ENCODE peak calls at places on chromosome 21, in six cellular contexts. S is stimulated activated CD8-positive, alpha-beta memory T cell treated with anti-CD3 and anti-CD28 coated beads, Interleukin-7, amount 100 ng/mL, for 1 hour; A is osteocyte; L is EL; C is pulmonary artery endothelial cell; H is colonic mucosa. E is an unnamed sample.

GRCh38 chr21:21163904-21164303 is 165.7 kb downstream of the NCAM2 start:
- DNase-seq in L (peak), H (peak), C (peak), S (no peak), A (no peak), E (peak)

GRCh38 chr21:14581902-14582457 is 35.9 kb upstream of the SAMSN1 start:
- DNase-seq in H (no peak), C (no peak), L (no peak), A (no peak), S (no peak), E (no peak)

GRCh38 chr21:29224006-29224405 is 74.7 kb upstream of the BACH1 start:
- DNase-seq in C (no peak), H (no peak), L (no peak), S (no peak), A (no peak), E (no peak)

GRCh38 chr21:15669247-15669646 is 60.5 kb upstream of the USP25 start:
- DNase-seq in C (no peak), A (no peak), L (peak), S (no peak), H (no peak), E (no peak)

GRCh38 chr21:41411449-41412089 is 14.5 kb upstream of the MX1 start:
- DNase-seq in L (peak), A (no peak), H (peak), C (no peak), S (peak), E (no peak)

GRCh38 chr21:44762221-44763049 is 39.2 kb downstream of the UBE2G2 start:
- DNase-seq in L (no peak), A (peak), H (no peak), S (no peak), C (no peak), E (no peak)

GRCh38 chr21:33655591-33656221 is 13.4 kb downstream of the ITSN1 start:
- DNase-seq in L (peak), A (no peak), S (no peak), H (peak), C (peak), E (peak)

GRCh38 chr21:41948404-41948895 is 5.4 kb downstream of the C2CD2 start:
- DNase-seq in A (no peak), L (no peak), C (no peak), H (no peak), S (no peak), E (no peak)

GRCh38 chr21:33299181-33299752 is 25.5 kb upstream of the IFNAR1 start:
- DNase-seq in H (peak), L (no peak), C (no peak), A (no peak), S (no peak), E (no peak)

GRCh38 chr21:44709426-44710293 is 1.7 kb downstream of the TSPEAR start:
- DNase-seq in S (no peak), A (peak), C (no peak), H (peak), L (peak), E (no peak)

GRCh38 chr21:16455978-16456377 is 726.2 kb downstream of the USP25 start:
- DNase-seq in A (no peak), S (no peak), L (no peak), H (no peak), C (no peak), E (peak)

GRCh38 chr21:44263221-44263671 is 1.5 kb upstream of the DNMT3L start:
- DNase-seq in L (no peak), S (no peak), A (no peak), H (no peak), C (no peak), E (no peak)

GRCh38 chr21:44816761-44817505 is 929 bp downstream of the SUMO3 start:
- DNase-seq in H (peak), A (no peak), S (no peak), C (no peak), L (no peak), E (no peak)

GRCh38 chr21:26781331-26781730 is 63.9 kb downstream of the ADAMTS1 start:
- DNase-seq in A (no peak), S (no peak), L (no peak), C (no peak), H (no peak), E (no peak)

GRCh38 chr21:44279621-44280260 is 5.9 kb upstream of the AIRE start:
- DNase-seq in H (no peak), L (no peak), S (no peak), A (no peak), C (no peak), E (peak)

GRCh38 chr21:45359451-45360217 is 45.3 kb upstream of the COL18A1 start:
- DNase-seq in L (no peak), H (no peak), S (no peak), A (no peak), C (no peak), E (no peak)

GRCh38 chr21:43373387-43374227 is 53.3 kb downstream of the SIK1 start:
- DNase-seq in C (no peak), S (no peak), H (no peak), L (no peak), A (no peak), E (no peak)

GRCh38 chr21:42096593-42096992 is 25.5 kb downstream of the UMODL1 start:
- DNase-seq in C (no peak), H (no peak), L (no peak), S (no peak), A (no peak), E (no peak)

GRCh38 chr21:15687208-15687607 is 42.6 kb upstream of the USP25 start:
- DNase-seq in S (no peak), A (no peak), C (no peak), L (peak), H (no peak), E (peak)

GRCh38 chr21:37061926-37062591 is 10.8 kb downstream of the PIGP start:
- DNase-seq in S (no peak), H (no peak), C (no peak), L (no peak), A (no peak), E (peak)

GRCh38 chr21:28444131-28444530 is 548.5 kb downstream of the LTN1 start:
- DNase-seq in A (no peak), H (no peak), L (peak), S (no peak), C (no peak), E (no peak)

GRCh38 chr21:35651166-35651565 is 409.2 kb downstream of the SETD4 start:
- DNase-seq in H (no peak), L (no peak), S (no peak), C (no peak), A (no peak), E (peak)

GRCh38 chr21:25459993-25460392 is 147.3 kb downstream of the MRPL39 start:
- DNase-seq in C (no peak), L (no peak), H (no peak), S (no peak), A (no peak), E (no peak)

GRCh38 chr21:42097860-42098259 is 26.7 kb downstream of the UMODL1 start:
- DNase-seq in A (peak), C (peak), H (peak), L (peak), S (no peak), E (peak)

GRCh38 chr21:41217656-41218380 is 49.9 kb downstream of the BACE2 start:
- DNase-seq in A (no peak), L (no peak), H (peak), C (no peak), S (no peak), E (no peak)